ENCODE peak calls at places on chromosome 4, in six cellular contexts. R, M, A, I, T and U are unnamed samples.

GRCh38 chr4:77002721-77003120 is 53.2 kb downstream of the SEPTIN11 start:
- DNase-seq in R (no peak), M (no peak), A (no peak), I (no peak), T (no peak), U (no peak)

GRCh38 chr4:157314906-157315305 is 94.4 kb downstream of the GRIA2 start:
- DNase-seq in R (no peak), M (no peak), A (no peak), I (no peak), T (no peak), U (no peak)

GRCh38 chr4:181671672-181672071 is 571.5 kb upstream of the TENM3 start:
- DNase-seq in R (no peak), M (no peak), A (no peak), I (no peak), T (no peak), U (no peak)

GRCh38 chr4:77990904-77991358 is 66.2 kb upstream of the FRAS1 start:
- DNase-seq in R (no peak), M (no peak), A (no peak), I (no peak), T (no peak), U (no peak)

GRCh38 chr4:56658410-56659003 is 22.6 kb downstream of the HOPX start:
- DNase-seq in R (no peak), M (no peak), A (no peak), I (no peak), T (no peak), U (no peak)

GRCh38 chr4:110087116-110087708 is 111.2 kb downstream of the ELOVL6 start:
- DNase-seq in R (no peak), M (peak), A (no peak), I (no peak), T (peak), U (peak)

GRCh38 chr4:135485371-135485770 is 1283.8 kb upstream of the PABPC4L start:
- DNase-seq in R (no peak), M (no peak), A (no peak), I (no peak), T (no peak), U (no peak)

GRCh38 chr4:46432923-46433322 is 43.0 kb upstream of the GABRA2 start:
- DNase-seq in R (no peak), M (no peak), A (no peak), I (no peak), T (no peak), U (peak)

GRCh38 chr4:116618638-116619037 is 466.7 kb downstream of the TRAM1L1 start:
- DNase-seq in R (no peak), M (no peak), A (no peak), I (no peak), T (no peak), U (no peak)